ENCODE peak calls at places on chromosomes 5 and 9, in six cellular contexts. O is DND-41, B is HCT116, V is IMR-90, J is GM23248, T is H1. D is an unnamed sample.

GRCh38 chr5:52997424-52997823 is 8.3 kb downstream of the ITGA2 start:
- DNase-seq in O (no peak), B (no peak), V (no peak), J (peak; percentile 36), T (no peak), D (no peak)

GRCh38 chr9:70123695-70124094 is 80.0 kb downstream of the MAMDC2 start:
- DNase-seq in O (no peak), B (no peak), V (no peak), J (no peak), T (no peak), D (no peak)

GRCh38 chr5:65451436-65451835 is 30.3 kb downstream of the ADAMTS6 start:
- DNase-seq in O (no peak), B (no peak), V (no peak), J (no peak), T (no peak), D (no peak)

GRCh38 chr5:156036640-156037039 is 290.3 kb upstream of the SGCD start:
- DNase-seq in O (no peak), B (no peak), V (peak; percentile 75), J (peak; percentile 71), T (no peak), D (no peak)

GRCh38 chr5:142016576-142016975 is 3.7 kb upstream of the GNPDA1 start:
- DNase-seq in O (peak; percentile 46), B (no peak), V (no peak), J (no peak), T (no peak), D (no peak)

GRCh38 chr9:129761901-129762359 is 9.1 kb upstream of the PTGES start:
- DNase-seq in O (no peak), B (no peak), V (peak; percentile 83), J (peak; percentile 88), T (no peak), D (no peak)

GRCh38 chr9:105554042-105554441 is 3.9 kb upstream of the FKTN start:
- DNase-seq in O (no peak), B (no peak), V (peak; percentile 41), J (no peak), T (no peak), D (no peak)

GRCh38 chr9:126151671-126152050 is 175.0 kb upstream of the MVB12B start:
- DNase-seq in O (no peak), B (no peak), V (no peak), J (peak; percentile 27), T (no peak), D (no peak)

GRCh38 chr5:98927988-98928801 is 612 bp downstream of the CHD1 start:
- DNase-seq in O (peak; percentile 68), B (no peak), V (peak; percentile 58), J (peak; percentile 82), T (no peak), D (no peak)

GRCh38 chr5:1004598-1005361 is 3.8 kb upstream of the NKD2 start:
- DNase-seq in O (peak; percentile 42), B (no peak), V (peak; percentile 16), J (peak; percentile 72), T (no peak), D (no peak)

GRCh38 chr5:1006656-1007071 is 1.9 kb upstream of the NKD2 start:
- DNase-seq in O (no peak), B (no peak), V (no peak), J (no peak), T (no peak), D (no peak)

GRCh38 chr5:1005904-1006655 is 2.5 kb upstream of the NKD2 start:
- DNase-seq in O (no peak), B (no peak), V (no peak), J (no peak), T (no peak), D (no peak)

GRCh38 chr5:1007221-1007680 is 1.4 kb upstream of the NKD2 start:
- DNase-seq in O (no peak), B (no peak), V (no peak), J (no peak), T (no peak), D (no peak)

GRCh38 chr5:1005362-1005851 is 3.2 kb upstream of the NKD2 start:
- DNase-seq in O (no peak), B (no peak), V (no peak), J (no peak), T (no peak), D (no peak)
- H2AFZ ChIP-seq in O (no peak overlapping the region), B (no peak overlapping the region), V (no peak overlapping the region), J (no peak overlapping the region), T (no peak overlapping the region), D (no peak overlapping the region)

DNA sequence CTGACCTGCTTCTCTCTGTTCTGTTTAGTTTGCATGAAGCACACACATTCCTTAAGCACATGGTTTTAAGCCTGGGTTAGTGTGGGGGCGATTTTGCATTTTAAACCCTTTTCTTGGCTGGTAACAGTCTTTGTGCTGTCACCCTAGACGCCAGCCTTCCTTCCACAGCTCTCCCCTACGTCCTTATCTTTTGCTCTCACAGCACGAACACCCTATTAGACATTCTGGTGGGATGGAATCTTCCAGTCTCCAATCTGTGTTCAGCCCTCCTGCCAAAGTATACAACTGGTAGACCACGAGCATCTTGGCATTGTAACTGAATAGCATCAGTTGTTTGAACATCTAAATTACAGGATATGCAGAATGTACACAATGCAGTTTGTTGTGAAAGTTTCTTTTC is 316.9 kb upstream of the IRX2 start:
- DNase-seq in O (no peak), B (no peak), V (no peak), J (no peak), T (no peak), D (no peak)
- H2AFZ ChIP-seq in O (no peak overlapping the region), B (no peak overlapping the region), V (no peak overlapping the region), J (no peak overlapping the region), T (no peak overlapping the region), D (no peak overlapping the region)

GRCh38 chr5:909994-910768 is 17.5 kb downstream of the TRIP13 start:
- DNase-seq in O (no peak), B (no peak), V (no peak), J (no peak), T (no peak), D (no peak)
- H2AFZ ChIP-seq in O (no peak overlapping the region), B (no peak overlapping the region), V (no peak overlapping the region), J (no peak overlapping the region), T (no peak overlapping the region), D (no peak overlapping the region)

DNA sequence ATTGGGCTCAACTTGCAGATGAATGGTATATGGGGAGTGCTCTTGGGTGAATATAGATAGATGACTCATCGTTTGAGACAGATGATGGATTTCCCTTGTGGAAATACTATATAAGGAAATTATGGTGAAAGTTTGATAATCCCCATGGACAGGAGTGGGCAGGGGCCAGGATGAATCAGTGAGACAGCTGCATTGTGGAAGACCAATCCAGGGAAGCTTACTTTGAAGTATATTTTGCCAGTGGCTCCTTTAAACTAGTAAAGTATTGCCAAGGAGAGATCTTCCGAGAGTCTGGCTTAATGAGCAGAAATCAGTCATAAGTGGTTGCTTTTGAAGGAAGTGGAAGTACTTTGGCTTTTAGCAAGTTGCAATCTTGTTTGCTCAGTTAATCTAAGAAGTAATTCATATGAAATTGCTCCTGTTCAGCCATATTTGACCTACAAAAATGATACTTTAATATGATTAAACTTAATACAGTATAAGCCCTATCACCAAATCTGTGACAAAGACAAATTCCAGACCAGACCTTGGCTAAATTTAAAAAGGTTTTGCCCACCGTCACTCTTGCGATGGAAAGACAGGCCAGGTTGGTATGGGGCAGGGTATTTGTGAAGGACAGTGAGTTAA is 9.3 kb upstream of the TNC start:
- DNase-seq in O (no peak), B (no peak), V (peak; percentile 87), J (no peak), T (no peak), D (no peak)
- H2AFZ ChIP-seq in O (no peak overlapping the region), B (no peak overlapping the region), V (peak overlapping the region; percentile 13), J (no peak overlapping the region), T (no peak overlapping the region), D (no peak overlapping the region)

GRCh38 chr5:40191041-40191550 is 488.6 kb upstream of the PTGER4 start:
- DNase-seq in O (no peak), B (no peak), V (no peak), J (no peak), T (no peak), D (no peak)
- H2AFZ ChIP-seq in O (peak overlapping the region; percentile 1), B (no peak overlapping the region), V (no peak overlapping the region), J (no peak overlapping the region), T (no peak overlapping the region), D (no peak overlapping the region)

GRCh38 chr5:95808013-95808685 is 14.4 kb downstream of the GLRX start:
- DNase-seq in O (no peak), B (no peak), V (no peak), J (no peak), T (no peak), D (no peak)
- H2AFZ ChIP-seq in O (peak overlapping the region; percentile 21), B (no peak overlapping the region), V (no peak overlapping the region), J (no peak overlapping the region), T (no peak overlapping the region), D (peak overlapping the region; percentile 79)

GRCh38 chr5:116572375-116573278 is 2.0 kb downstream of the SEMA6A start:
- DNase-seq in O (no peak), B (no peak), V (no peak), J (peak; percentile 3), T (no peak), D (no peak)
- H2AFZ ChIP-seq in O (no peak overlapping the region), B (no peak overlapping the region), V (peak overlapping the region; percentile 78), J (no peak overlapping the region), T (no peak overlapping the region), D (peak overlapping the region; percentile 18)

GRCh38 chr9:123321874-123322770 is 33.9 kb upstream of the CRB2 start:
- DNase-seq in O (no peak), B (no peak), V (no peak), J (no peak), T (no peak), D (no peak)
- H2AFZ ChIP-seq in O (peak overlapping the region; percentile 77), B (no peak overlapping the region), V (peak overlapping the region; percentile 2), J (no peak overlapping the region), T (peak overlapping the region; percentile 39), D (peak overlapping the region; percentile 83)

GRCh38 chr5:111532873-111533272 is 20.5 kb upstream of the STARD4 start:
- DNase-seq in O (no peak), B (no peak), V (no peak), J (peak; percentile 24), T (no peak), D (no peak)
- H2AFZ ChIP-seq in O (peak overlapping the region; percentile 39), B (no peak overlapping the region), V (no peak overlapping the region), J (peak overlapping the region; percentile 61), T (no peak overlapping the region), D (no peak overlapping the region)

D was measured in GM12878.